ENCODE peak calls at places on chromosomes 12 and 14, in seven cellular contexts. R is neural crest cell; C is endothelial cell; K is CD8-positive, alpha-beta T cell; W is ureter; A is stimulated activated CD4-positive, alpha-beta T cell treated with anti-CD3 and anti-CD28 coated beads, Interleukin-2, amount 100 ng/mL, for 24 hours; D is nucleus accumbens. Z is an unnamed sample.

GRCh38 chr12:125228519-125229260 is 163.5 kb downstream of the AACS start:
- DNase-seq in K (no peak), A (no peak), D (no peak), R (no peak), W (no peak), C (no peak), Z (peak)

GRCh38 chr14:97408937-97409860 is 612.0 kb downstream of the VRK1 start:
- DNase-seq in W (no peak), C (no peak), K (no peak), R (no peak), A (peak), D (no peak), Z (no peak)

GRCh38 chr12:116414891-116415290 is 137.4 kb upstream of the MED13L start:
- DNase-seq in R (no peak), K (no peak), C (no peak), A (no peak), D (no peak), W (no peak), Z (no peak)

GRCh38 chr14:52262600-52262999 is 4.9 kb upstream of the PTGDR start:
- DNase-seq in A (no peak), W (no peak), D (no peak), K (no peak), R (no peak), C (no peak), Z (no peak)

GRCh38 chr12:69405466-69405865 is 45.9 kb downstream of the YEATS4 start:
- DNase-seq in K (no peak), W (no peak), R (no peak), C (no peak), A (no peak), D (no peak), Z (no peak)

GRCh38 chr14:49977126-49977841 is 84.4 kb downstream of the ARF6 start:
- DNase-seq in W (no peak), C (no peak), R (no peak), D (no peak), A (peak), K (peak), Z (peak)

GRCh38 chr14:34722723-34723545 is 8.5 kb upstream of the CFL2 start:
- DNase-seq in A (peak), C (peak), W (no peak), K (peak), D (peak), R (peak), Z (peak)

GRCh38 chr14:68232643-68233055 is 413.1 kb downstream of the RAD51B start:
- DNase-seq in K (no peak), W (peak), D (no peak), C (no peak), R (no peak), A (peak), Z (no peak)

GRCh38 chr14:61451491-61451890 is 130.1 kb downstream of the PRKCH start:
- DNase-seq in K (no peak), C (no peak), D (no peak), R (no peak), W (no peak), A (no peak), Z (no peak)

GRCh38 chr12:59444932-59445331 is 150.9 kb upstream of the SLC16A7 start:
- DNase-seq in R (no peak), C (no peak), A (no peak), D (no peak), W (no peak), K (no peak), Z (peak)

GRCh38 chr12:18998343-18999270 is 130.9 kb upstream of the PLEKHA5 start:
- DNase-seq in C (no peak), R (no peak), W (no peak), A (no peak), K (no peak), D (no peak), Z (no peak)

GRCh38 chr14:29236848-29237247 is 470.3 kb downstream of the FOXG1 start:
- DNase-seq in K (no peak), D (no peak), R (no peak), C (no peak), A (no peak), W (no peak), Z (no peak)

GRCh38 chr12:24530689-24531088 is 418.2 kb downstream of the BCAT1 start:
- DNase-seq in C (no peak), K (no peak), A (no peak), R (no peak), W (no peak), D (no peak), Z (no peak)

GRCh38 chr14:102819790-102820330 is 42.6 kb downstream of the TRAF3 start:
- DNase-seq in A (no peak), W (no peak), C (no peak), K (no peak), R (no peak), D (no peak), Z (no peak)

GRCh38 chr12:93348568-93349435 is 28.9 kb upstream of the NUDT4 start:
- DNase-seq in C (no peak), R (no peak), K (no peak), W (no peak), D (no peak), A (no peak), Z (no peak)

GRCh38 chr12:30926243-30927209 is at the start of gene TSPAN11:
- DNase-seq in A (peak), D (peak), K (no peak), W (no peak), C (peak), R (peak), Z (no peak)

GRCh38 chr14:31950760-31951637 is 126.1 kb upstream of the ARHGAP5 start:
- DNase-seq in R (peak), D (no peak), W (peak), C (no peak), K (no peak), A (no peak), Z (no peak)

GRCh38 chr14:66069830-66070541 is 416.2 kb upstream of the CCDC196 start:
- DNase-seq in K (no peak), D (no peak), C (no peak), A (no peak), R (no peak), W (no peak), Z (no peak)

GRCh38 chr14:52950898-52951729 is at the start of gene FERMT2:
- DNase-seq in D (peak), C (peak), W (peak), A (peak), R (peak), K (peak), Z (no peak)

GRCh38 chr14:95352481-95352880 is 32.8 kb upstream of the CLMN start:
- DNase-seq in D (no peak), A (no peak), C (no peak), R (no peak), W (peak), K (no peak), Z (no peak)

GRCh38 chr12:112419269-112420133 is 754 bp downstream of the PTPN11 start:
- DNase-seq in C (peak), D (peak), K (no peak), R (no peak), A (no peak), W (peak), Z (peak)

GRCh38 chr12:104494816-104495158 is 38.0 kb downstream of the CHST11 start:
- DNase-seq in D (no peak), A (no peak), C (no peak), W (no peak), K (no peak), R (no peak), Z (no peak)

GRCh38 chr14:89384023-89384422 is 33.0 kb downstream of the FOXN3 start:
- DNase-seq in R (no peak), C (no peak), A (no peak), W (no peak), K (no peak), D (no peak), Z (peak)

Z was measured in Karpas-422.